ENCODE peak calls at places on chromosomes 12 and 14, in eight cellular contexts. Q, C, M, O, D, W, H and S are unnamed samples.

GRCh38 chr12:96246926-96247566 is 52.9 kb downstream of the ELK3 start:
- DNase-seq in Q (no peak), C (no peak), M (no peak), O (no peak), D (no peak), W (no peak), H (no peak), S (no peak)

GRCh38 chr14:55572578-55572977 is 7.4 kb upstream of the KTN1 start:
- DNase-seq in Q (no peak), C (no peak), M (peak), O (no peak), D (no peak), W (no peak), H (no peak), S (no peak)

GRCh38 chr12:60981473-60981872 is 1278.7 kb upstream of the USP15 start:
- DNase-seq in Q (peak), C (no peak), M (no peak), O (peak), D (no peak), W (no peak), H (no peak), S (no peak)

GRCh38 chr12:103855036-103855712 is 14.1 kb upstream of the NT5DC3 start:
- DNase-seq in Q (no peak), C (peak), M (no peak), O (no peak), D (peak), W (no peak), H (no peak), S (no peak)

GRCh38 chr12:40889329-40889728 is 197.1 kb downstream of the CNTN1 start:
- DNase-seq in Q (no peak), C (no peak), M (no peak), O (no peak), D (no peak), W (no peak), H (no peak), S (no peak)

GRCh38 chr12:130992979-130993538 is 39.4 kb downstream of the ADGRD1 start:
- DNase-seq in Q (no peak), C (no peak), M (no peak), O (no peak), D (no peak), W (no peak), H (no peak), S (no peak)

GRCh38 chr12:120007272-120007671 is 18.2 kb downstream of the BICDL1 start:
- DNase-seq in Q (no peak), C (no peak), M (no peak), O (peak), D (no peak), W (no peak), H (no peak), S (no peak)

GRCh38 chr12:50268482-50268881 is 14.8 kb downstream of the LIMA1 start:
- DNase-seq in Q (no peak), C (no peak), M (no peak), O (no peak), D (no peak), W (no peak), H (no peak), S (no peak)

GRCh38 chr14:56570295-56570694 is 9.3 kb upstream of the TMEM260 start:
- DNase-seq in Q (peak), C (no peak), M (no peak), O (peak), D (no peak), W (no peak), H (no peak), S (no peak)

GRCh38 chr12:4852308-4852707 is 57.4 kb upstream of the KCNA1 start:
- DNase-seq in Q (no peak), C (no peak), M (no peak), O (no peak), D (no peak), W (no peak), H (no peak), S (no peak)

GRCh38 chr12:54563787-54564186 is 14.4 kb downstream of the PDE1B start:
- DNase-seq in Q (no peak), C (no peak), M (no peak), O (no peak), D (no peak), W (no peak), H (no peak), S (no peak)

GRCh38 chr12:78269620-78270019 is 438.9 kb downstream of the NAV3 start:
- DNase-seq in Q (no peak), C (no peak), M (no peak), O (no peak), D (no peak), W (no peak), H (no peak), S (no peak)
- H2AFZ ChIP-seq in Q (peak), C (no peak), M (no peak), O (no peak), D (peak), W (peak), H (no peak), S (no peak)

GRCh38 chr12:101763246-101763931 is 24.1 kb upstream of the SYCP3 start:
- DNase-seq in Q (no peak), C (no peak), M (no peak), O (no peak), D (no peak), W (no peak), H (no peak), S (no peak)
- H3K4me2 ChIP-seq in Q (no peak), C (no peak), M (no peak), O (no peak), D (no peak), W (no peak), H (no peak), S (no peak)

GRCh38 chr14:22305563-22306127 is 283.4 kb downstream of the DAD1 start:
- DNase-seq in Q (no peak), C (no peak), M (no peak), O (no peak), D (no peak), W (no peak), H (no peak), S (no peak)
- H2AFZ ChIP-seq in Q (no peak), C (no peak), M (no peak), O (no peak), D (no peak), W (no peak), H (no peak), S (no peak)

GRCh38 chr14:98170580-98170979 is 1101.4 kb downstream of the BCL11B start:
- DNase-seq in Q (no peak), C (no peak), M (no peak), O (no peak), D (no peak), W (no peak), H (peak), S (no peak)

GRCh38 chr14:98167702-98168101 is 1104.3 kb downstream of the BCL11B start:
- DNase-seq in Q (no peak), C (no peak), M (no peak), O (no peak), D (no peak), W (no peak), H (peak), S (no peak)

GRCh38 chr14:98168196-98168985 is 1103.6 kb downstream of the BCL11B start:
- DNase-seq in Q (no peak), C (no peak), M (no peak), O (no peak), D (no peak), W (no peak), H (peak), S (no peak)

GRCh38 chr14:98167253-98167652 is 1104.7 kb downstream of the BCL11B start:
- DNase-seq in Q (no peak), C (no peak), M (no peak), O (no peak), D (no peak), W (no peak), H (peak), S (no peak)

DNA sequence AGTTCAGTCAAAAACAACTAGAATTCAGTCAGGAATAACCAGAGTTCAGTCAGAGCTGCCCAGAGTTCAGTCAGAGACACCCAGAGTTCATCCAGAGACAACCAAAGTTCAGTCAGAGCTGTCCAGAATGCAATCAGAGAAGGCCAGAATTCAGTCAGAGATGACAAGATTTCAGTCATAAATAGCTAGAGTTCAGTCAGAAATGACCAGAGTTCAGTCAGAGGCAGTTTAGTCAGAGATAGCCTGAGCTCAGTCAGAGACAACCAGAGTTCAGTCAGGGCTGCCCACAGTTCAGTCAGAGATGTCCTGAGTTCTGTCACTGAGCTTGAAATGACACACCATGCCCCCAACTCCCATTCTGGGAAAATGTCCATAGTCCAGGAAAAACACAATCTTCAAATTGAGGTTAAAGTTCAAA is 1102.8 kb downstream of the BCL11B start:
- DNase-seq in Q (no peak), C (no peak), M (no peak), O (no peak), D (no peak), W (no peak), H (peak), S (no peak)
- H3K4me2 ChIP-seq in Q (no peak), C (no peak), M (no peak), O (no peak), D (no peak), W (no peak), H (peak), S (no peak)

DNA sequence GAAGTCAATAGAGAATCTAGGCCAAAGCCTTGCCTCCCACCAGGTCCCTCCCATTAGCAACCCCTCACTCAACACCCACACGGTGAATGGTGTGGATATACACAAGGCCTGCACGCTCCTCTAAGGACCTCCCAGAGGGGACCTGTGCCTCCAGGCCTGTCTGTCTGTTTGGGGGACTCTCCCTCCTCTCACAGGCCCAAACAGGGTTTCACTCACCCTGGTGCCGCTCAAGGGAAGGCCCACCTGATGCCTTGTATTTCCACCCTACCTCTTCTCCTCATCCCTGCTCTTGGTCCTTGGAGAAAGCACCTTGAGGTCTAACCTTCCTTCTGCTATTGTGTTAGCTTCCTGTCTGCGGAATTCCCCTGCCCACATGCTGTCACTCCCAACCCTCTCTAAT is 4.4 kb downstream of the SDR9C7 start:
- DNase-seq in Q (no peak), C (no peak), M (no peak), O (no peak), D (no peak), W (no peak), H (no peak), S (no peak)
- H2AFZ ChIP-seq in Q (no peak), C (no peak), M (no peak), O (no peak), D (no peak), W (no peak), H (no peak), S (no peak)

DNA sequence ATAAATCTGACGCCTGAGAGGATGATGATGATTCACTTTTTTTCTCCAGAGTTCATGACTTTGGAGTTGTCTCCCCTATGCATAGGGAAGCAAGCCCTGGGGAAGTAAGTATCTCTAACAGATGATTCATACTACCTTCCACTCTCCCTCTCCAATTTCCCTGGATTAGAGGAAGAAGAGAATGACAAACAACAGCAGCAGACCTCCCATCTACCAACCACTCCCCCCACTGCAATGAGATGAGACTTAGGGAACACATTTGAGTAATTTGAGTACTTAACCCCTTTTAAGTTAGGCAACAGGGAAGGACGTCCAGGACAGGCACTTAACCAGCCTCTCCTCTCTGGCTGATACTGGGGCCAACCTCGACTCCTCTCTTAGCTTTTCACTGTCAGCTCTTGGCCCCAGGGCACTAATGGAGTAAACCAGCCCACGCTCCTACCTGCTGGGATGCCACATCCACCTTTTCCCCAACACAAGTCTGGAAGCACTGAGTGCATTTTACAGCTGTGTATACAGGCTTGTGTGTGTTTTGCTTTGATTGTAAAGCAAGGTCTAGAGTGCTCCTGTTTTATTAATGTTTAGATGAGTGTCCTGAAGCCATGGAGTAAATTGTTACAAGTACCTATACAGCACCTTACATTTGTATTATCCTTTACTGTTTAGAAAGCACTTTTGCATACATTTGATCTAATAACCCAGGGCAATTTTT is 180.7 kb downstream of the PHLDA1 start:
- DNase-seq in Q (no peak), C (peak), M (no peak), O (no peak), D (peak), W (no peak), H (no peak), S (peak)
- H3K4me2 ChIP-seq in Q (no peak), C (no peak), M (no peak), O (no peak), D (no peak), W (no peak), H (no peak), S (peak)

GRCh38 chr14:61547186-61548121 is 147.9 kb upstream of the HIF1A start:
- DNase-seq in Q (no peak), C (peak), M (peak), O (no peak), D (peak), W (no peak), H (no peak), S (peak)

GRCh38 chr14:61543946-61544345 is 151.4 kb upstream of the HIF1A start:
- DNase-seq in Q (no peak), C (no peak), M (no peak), O (no peak), D (no peak), W (no peak), H (no peak), S (peak)

GRCh38 chr14:61545716-61546455 is 149.4 kb upstream of the HIF1A start:
- DNase-seq in Q (no peak), C (no peak), M (no peak), O (no peak), D (no peak), W (no peak), H (no peak), S (no peak)

GRCh38 chr14:61542848-61543790 is 152.2 kb upstream of the HIF1A start:
- DNase-seq in Q (no peak), C (peak), M (peak), O (no peak), D (peak), W (no peak), H (no peak), S (no peak)

GRCh38 chr14:61544448-61545202 is 150.7 kb upstream of the HIF1A start:
- DNase-seq in Q (no peak), C (no peak), M (no peak), O (no peak), D (no peak), W (no peak), H (no peak), S (no peak)
- H2AFZ ChIP-seq in Q (no peak), C (no peak), M (no peak), O (no peak), D (peak), W (no peak), H (no peak), S (no peak)

GRCh38 chr14:105742531-105742848 is 216.1 kb downstream of the TMEM121 start:
- DNase-seq in Q (no peak), C (no peak), M (no peak), O (no peak), D (no peak), W (no peak), H (no peak), S (no peak)
- H3K4me2 ChIP-seq in Q (no peak), C (no peak), M (no peak), O (no peak), D (no peak), W (no peak), H (no peak), S (no peak)

GRCh38 chr12:6839482-6840201 is 1.1 kb upstream of the GNB3 start:
- DNase-seq in Q (peak), C (no peak), M (no peak), O (peak), D (no peak), W (no peak), H (no peak), S (peak)
- H2AFZ ChIP-seq in Q (no peak), C (no peak), M (no peak), O (no peak), D (no peak), W (no peak), H (no peak), S (no peak)

GRCh38 chr12:94689002-94689645 is 38.8 kb upstream of the TMCC3 start:
- DNase-seq in Q (no peak), C (peak), M (peak), O (no peak), D (peak), W (no peak), H (no peak), S (no peak)
- H3K4me2 ChIP-seq in Q (no peak), C (peak), M (peak), O (no peak), D (peak), W (no peak), H (no peak), S (no peak)